ENCODE peak calls at places on chromosomes 3 and 15, in four cellular contexts. One of them, this sample, is unnamed.

GRCh38 chr15:83471307-83471866 is 24.2 kb downstream of the SH3GL3 start:
- DNase-seq in A673: no peak
- DNase-seq in heart left ventricle: no peak
- DNase-seq in psoas muscle: no peak
- DNase-seq in this sample: no peak

GRCh38 chr3:29397406-29397805 is 116.5 kb downstream of the RBMS3 start:
- DNase-seq in A673: no peak
- DNase-seq in heart left ventricle: no peak
- DNase-seq in psoas muscle: no peak
- DNase-seq in this sample: no peak

GRCh38 chr3:114103181-114103580 is 46.6 kb downstream of the QTRT2 start:
- DNase-seq in A673: no peak
- DNase-seq in heart left ventricle: no peak
- DNase-seq in psoas muscle: no peak
- DNase-seq in this sample: no peak

GRCh38 chr3:34668915-34669314 is 870.5 kb downstream of the PDCD6IP start:
- DNase-seq in A673: no peak
- DNase-seq in heart left ventricle: no peak
- DNase-seq in psoas muscle: no peak
- DNase-seq in this sample: no peak

GRCh38 chr3:52302426-52303185 is 13.5 kb upstream of the DNAH1 start:
- DNase-seq in A673: no peak
- DNase-seq in heart left ventricle: no peak
- DNase-seq in psoas muscle: no peak
- DNase-seq in this sample: no peak

GRCh38 chr3:159069076-159069475 is 267.2 kb downstream of the MFSD1 start:
- DNase-seq in A673: no peak
- DNase-seq in heart left ventricle: no peak
- DNase-seq in psoas muscle: no peak
- DNase-seq in this sample: no peak

GRCh38 chr15:90956551-90957104 is 1.9 kb downstream of the RCCD1 start:
- DNase-seq in A673: peak; percentile 89
- DNase-seq in heart left ventricle: peak; percentile 80
- DNase-seq in psoas muscle: peak; percentile 81
- DNase-seq in this sample: peak; percentile 86

GRCh38 chr15:37135225-37135624 is 34.9 kb upstream of the MEIS2 start:
- DNase-seq in A673: peak; percentile 9
- DNase-seq in heart left ventricle: no peak
- DNase-seq in psoas muscle: no peak
- DNase-seq in this sample: no peak

GRCh38 chr3:13073042-13073906 is at the start of gene IQSEC1:
- DNase-seq in A673: no peak
- DNase-seq in heart left ventricle: peak; percentile 81
- DNase-seq in psoas muscle: peak; percentile 68
- DNase-seq in this sample: peak; percentile 54

GRCh38 chr3:186456636-186457265 is 87.4 kb downstream of the CRYGS start:
- DNase-seq in A673: no peak
- DNase-seq in heart left ventricle: no peak
- DNase-seq in psoas muscle: no peak
- DNase-seq in this sample: no peak
- H3K4me1 ChIP-seq in A673: peaks cover 10% of the 10 kb centered on the region
- H3K4me1 ChIP-seq in heart left ventricle: no peaks in the 10 kb centered on the region
- H3K4me1 ChIP-seq in psoas muscle: no peaks in the 10 kb centered on the region
- H3K4me1 ChIP-seq in this sample: peaks cover 4% of the 10 kb centered on the region

GRCh38 chr15:73991260-73991659 is 835 bp downstream of the STOML1 start:
- DNase-seq in A673: no peak
- DNase-seq in heart left ventricle: peak; percentile 94
- DNase-seq in psoas muscle: peak; percentile 86
- DNase-seq in this sample: peak; percentile 66
- H3K4me3 ChIP-seq in A673: peak overlapping the region; percentile 94
- H3K4me3 ChIP-seq in heart left ventricle: peak overlapping the region; percentile 90
- H3K4me3 ChIP-seq in psoas muscle: peak overlapping the region; percentile 97
- H3K4me3 ChIP-seq in this sample: peak overlapping the region; percentile 79

GRCh38 chr3:150412599-150413069 is 4.5 kb downstream of the TSC22D2 start:
- DNase-seq in A673: no peak
- DNase-seq in heart left ventricle: no peak
- DNase-seq in psoas muscle: no peak
- DNase-seq in this sample: no peak

GRCh38 chr3:150411971-150412370 is 3.9 kb downstream of the TSC22D2 start:
- DNase-seq in A673: no peak
- DNase-seq in heart left ventricle: no peak
- DNase-seq in psoas muscle: no peak
- DNase-seq in this sample: no peak

GRCh38 chr3:150414273-150414672 is 6.2 kb downstream of the TSC22D2 start:
- DNase-seq in A673: peak; percentile 27
- DNase-seq in heart left ventricle: no peak
- DNase-seq in psoas muscle: no peak
- DNase-seq in this sample: no peak

GRCh38 chr3:150411106-150411460 is 3.0 kb downstream of the TSC22D2 start:
- DNase-seq in A673: no peak
- DNase-seq in heart left ventricle: no peak
- DNase-seq in psoas muscle: no peak
- DNase-seq in this sample: no peak

DNA sequence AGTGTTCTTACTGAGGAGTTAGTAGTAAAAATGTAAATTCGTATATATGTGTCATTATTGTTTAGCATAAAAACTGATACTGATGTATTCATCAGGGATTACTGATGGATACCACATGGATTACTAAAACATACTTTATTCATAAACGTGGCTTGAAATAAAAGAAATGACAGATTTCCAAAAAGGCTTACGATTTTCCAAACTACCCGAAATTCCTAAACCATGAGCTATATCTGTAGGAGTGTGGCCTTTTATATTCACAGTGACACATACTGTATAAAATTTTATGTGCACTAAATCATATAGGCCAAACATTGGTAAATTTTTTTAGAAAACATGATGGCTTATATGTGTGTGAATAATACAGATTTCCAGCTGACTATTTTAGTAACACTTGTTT is 6.9 kb downstream of the TSC22D2 start:
- DNase-seq in A673: no peak
- DNase-seq in heart left ventricle: no peak
- DNase-seq in psoas muscle: no peak
- DNase-seq in this sample: no peak
- H3K4me1 ChIP-seq in A673: peaks cover 38% of the 10 kb centered on the region
- H3K4me1 ChIP-seq in heart left ventricle: peaks cover 9% of the 10 kb centered on the region
- H3K4me1 ChIP-seq in psoas muscle: peaks cover 71% of the 10 kb centered on the region
- H3K4me1 ChIP-seq in this sample: no peaks in the 10 kb centered on the region

GRCh38 chr15:27358751-27359434 is 387.9 kb downstream of the GABRG3 start:
- DNase-seq in A673: peak; percentile 1
- DNase-seq in heart left ventricle: peak; percentile 28
- DNase-seq in psoas muscle: peak; percentile 18
- DNase-seq in this sample: no peak
- H3K4me3 ChIP-seq in A673: no peak overlapping the region
- H3K4me3 ChIP-seq in heart left ventricle: no peak overlapping the region
- H3K4me3 ChIP-seq in psoas muscle: no peak overlapping the region
- H3K4me3 ChIP-seq in this sample: no peak overlapping the region

GRCh38 chr15:85453144-85453872 is 72.9 kb downstream of the AKAP13 start:
- DNase-seq in A673: no peak
- DNase-seq in heart left ventricle: no peak
- DNase-seq in psoas muscle: no peak
- DNase-seq in this sample: no peak

GRCh38 chr15:85455851-85456250 is 75.4 kb downstream of the AKAP13 start:
- DNase-seq in A673: no peak
- DNase-seq in heart left ventricle: no peak
- DNase-seq in psoas muscle: no peak
- DNase-seq in this sample: no peak

GRCh38 chr15:85451099-85451700 is 70.8 kb downstream of the AKAP13 start:
- DNase-seq in A673: no peak
- DNase-seq in heart left ventricle: no peak
- DNase-seq in psoas muscle: no peak
- DNase-seq in this sample: no peak

GRCh38 chr15:85454403-85454802 is 74.0 kb downstream of the AKAP13 start:
- DNase-seq in A673: no peak
- DNase-seq in heart left ventricle: no peak
- DNase-seq in psoas muscle: no peak
- DNase-seq in this sample: no peak

GRCh38 chr15:85452436-85452835 is 72.0 kb downstream of the AKAP13 start:
- DNase-seq in A673: no peak
- DNase-seq in heart left ventricle: no peak
- DNase-seq in psoas muscle: no peak
- DNase-seq in this sample: no peak
- H3K4me1 ChIP-seq in A673: peaks cover 7% of the 10 kb centered on the region
- H3K4me1 ChIP-seq in heart left ventricle: peaks cover 1% of the 10 kb centered on the region
- H3K4me1 ChIP-seq in psoas muscle: no peaks in the 10 kb centered on the region
- H3K4me1 ChIP-seq in this sample: no peaks in the 10 kb centered on the region

GRCh38 chr3:98551754-98552153 is 20.0 kb downstream of the GPR15 start:
- DNase-seq in A673: no peak
- DNase-seq in heart left ventricle: no peak
- DNase-seq in psoas muscle: no peak
- DNase-seq in this sample: no peak

GRCh38 chr3:98554580-98554979 is 22.8 kb downstream of the GPR15 start:
- DNase-seq in A673: no peak
- DNase-seq in heart left ventricle: no peak
- DNase-seq in psoas muscle: no peak
- DNase-seq in this sample: no peak

GRCh38 chr3:98553751-98554150 is 22.0 kb downstream of the GPR15 start:
- DNase-seq in A673: no peak
- DNase-seq in heart left ventricle: no peak
- DNase-seq in psoas muscle: no peak
- DNase-seq in this sample: no peak

GRCh38 chr3:98552232-98553020 is 20.6 kb downstream of the GPR15 start:
- DNase-seq in A673: no peak
- DNase-seq in heart left ventricle: no peak
- DNase-seq in psoas muscle: no peak
- DNase-seq in this sample: no peak

GRCh38 chr3:98553021-98553563 is 21.3 kb downstream of the GPR15 start:
- DNase-seq in A673: no peak
- DNase-seq in heart left ventricle: no peak
- DNase-seq in psoas muscle: no peak
- DNase-seq in this sample: no peak
- H3K4me3 ChIP-seq in A673: no peak overlapping the region
- H3K4me3 ChIP-seq in heart left ventricle: no peak overlapping the region
- H3K4me3 ChIP-seq in psoas muscle: no peak overlapping the region
- H3K4me3 ChIP-seq in this sample: no peak overlapping the region

GRCh38 chr3:100144255-100144866 is 30.1 kb upstream of the FILIP1L start:
- DNase-seq in A673: no peak
- DNase-seq in heart left ventricle: no peak
- DNase-seq in psoas muscle: no peak
- DNase-seq in this sample: no peak

GRCh38 chr3:100140976-100141375 is 26.7 kb upstream of the FILIP1L start:
- DNase-seq in A673: no peak
- DNase-seq in heart left ventricle: no peak
- DNase-seq in psoas muscle: no peak
- DNase-seq in this sample: no peak

GRCh38 chr3:100136921-100137320 is 22.6 kb upstream of the FILIP1L start:
- DNase-seq in A673: no peak
- DNase-seq in heart left ventricle: peak; percentile 45
- DNase-seq in psoas muscle: no peak
- DNase-seq in this sample: peak; percentile 26

GRCh38 chr3:100141576-100141975 is 27.3 kb upstream of the FILIP1L start:
- DNase-seq in A673: no peak
- DNase-seq in heart left ventricle: no peak
- DNase-seq in psoas muscle: no peak
- DNase-seq in this sample: no peak
- H3K4me1 ChIP-seq in A673: no peaks in the 10 kb centered on the region
- H3K4me1 ChIP-seq in heart left ventricle: no peaks in the 10 kb centered on the region
- H3K4me1 ChIP-seq in psoas muscle: no peaks in the 10 kb centered on the region
- H3K4me1 ChIP-seq in this sample: peaks cover 8% of the 10 kb centered on the region

GRCh38 chr15:42373936-42374335 is 14.6 kb downstream of the CAPN3 start:
- DNase-seq in A673: no peak
- DNase-seq in heart left ventricle: no peak
- DNase-seq in psoas muscle: no peak
- DNase-seq in this sample: no peak

GRCh38 chr15:42374810-42375209 is 15.5 kb downstream of the CAPN3 start:
- DNase-seq in A673: no peak
- DNase-seq in heart left ventricle: no peak
- DNase-seq in psoas muscle: no peak
- DNase-seq in this sample: no peak

GRCh38 chr15:42375941-42376340 is 16.6 kb downstream of the CAPN3 start:
- DNase-seq in A673: no peak
- DNase-seq in heart left ventricle: no peak
- DNase-seq in psoas muscle: no peak
- DNase-seq in this sample: no peak

GRCh38 chr15:42373274-42373673 is 14.0 kb downstream of the CAPN3 start:
- DNase-seq in A673: no peak
- DNase-seq in heart left ventricle: peak; percentile 85
- DNase-seq in psoas muscle: peak; percentile 57
- DNase-seq in this sample: no peak

GRCh38 chr15:42375252-42375651 is 16.0 kb downstream of the CAPN3 start:
- DNase-seq in A673: no peak
- DNase-seq in heart left ventricle: no peak
- DNase-seq in psoas muscle: no peak
- DNase-seq in this sample: no peak
- H3K4me3 ChIP-seq in A673: no peak overlapping the region
- H3K4me3 ChIP-seq in heart left ventricle: no peak overlapping the region
- H3K4me3 ChIP-seq in psoas muscle: no peak overlapping the region
- H3K4me3 ChIP-seq in this sample: no peak overlapping the region

This sample was measured in tibial artery.